ENCODE peak calls at places on chromosomes 11 and 22, in ten cellular contexts. I is activated T-cell treated with anti-CD3 and anti-CD28 coated beads for 1 hour; U is NCI-H2081; D is activated naive CD4-positive, alpha-beta T cell treated with anti-CD3 and anti-CD28 coated beads, Interleukin-2, amount 50 U/mL, for 72 hours; C is mucosa of gallbladder; W is effector memory CD4-positive, alpha-beta T cell; A is NCI-H748 treated with DMSO at 0.1 percent for 48 hours; J is HEK293T; R is stimulated activated CD8-positive, alpha-beta memory T cell treated with anti-CD3 and anti-CD28 coated beads, Interleukin-15, amount 100 ng/mL, for 1 hour; V is GM12865. T is an unnamed sample.

GRCh38 chr22:48366056-48366455 is 1461.6 kb downstream of the BRD1 start:
- DNase-seq in J (no peak), U (no peak), C (no peak), D (no peak), I (no peak), W (no peak), V (no peak), A (no peak), R (no peak), T (no peak)

GRCh38 chr11:12410006-12410728 is 32.8 kb downstream of the PARVA start:
- DNase-seq in I (no peak), A (no peak), J (no peak), R (no peak), D (no peak), U (no peak), C (no peak), V (no peak), W (no peak), T (peak; percentile 15)

GRCh38 chr11:114988644-114989043 is 310.3 kb downstream of the NXPE2 start:
- DNase-seq in I (no peak), U (no peak), R (no peak), V (no peak), C (no peak), A (no peak), D (no peak), W (no peak), J (no peak), T (no peak)

GRCh38 chr11:65316979-65317786 is 2.5 kb downstream of the CDC42EP2 start:
- DNase-seq in V (no peak), A (no peak), W (no peak), D (no peak), J (no peak), U (peak; percentile 9), R (no peak), I (no peak), C (peak; percentile 83), T (peak; percentile 62)

GRCh38 chr11:64356498-64357411 is 2.2 kb upstream of the RPS6KA4 start:
- DNase-seq in R (no peak), I (no peak), D (peak; percentile 75), U (no peak), A (peak; percentile 23), J (peak; percentile 80), C (no peak), V (peak; percentile 52), W (no peak), T (no peak)

GRCh38 chr11:119419834-119420492 is 3.0 kb downstream of the THY1 start:
- DNase-seq in I (no peak), A (no peak), V (no peak), U (no peak), D (no peak), R (no peak), C (no peak), W (no peak), J (no peak), T (no peak)

GRCh38 chr11:134637091-134638015 is 225.3 kb upstream of the B3GAT1 start:
- DNase-seq in U (no peak), W (no peak), D (no peak), C (no peak), I (no peak), J (no peak), V (peak; percentile 16), A (no peak), R (no peak), T (no peak)

GRCh38 chr11:64382586-64382985 is 23.6 kb downstream of the RPS6KA4 start:
- DNase-seq in C (no peak), R (no peak), V (no peak), I (no peak), W (no peak), D (no peak), A (no peak), U (no peak), J (no peak), T (no peak)

GRCh38 chr22:46537221-46537945 is at the start of gene CELSR1:
- DNase-seq in R (no peak), I (no peak), A (peak; percentile 38), V (no peak), W (no peak), D (peak; percentile 24), J (peak; percentile 76), C (no peak), U (no peak), T (peak; percentile 68)

GRCh38 chr11:126585388-126586302 is 230.2 kb downstream of the ST3GAL4 start:
- DNase-seq in A (peak; percentile 85), V (no peak), W (no peak), I (no peak), C (peak; percentile 77), U (peak; percentile 81), R (no peak), D (no peak), J (peak; percentile 60), T (peak; percentile 75)

GRCh38 chr11:70367071-70367470 is 31.3 kb upstream of the CTTN start:
- DNase-seq in A (no peak), C (no peak), R (no peak), W (no peak), J (no peak), D (no peak), V (no peak), U (no peak), I (no peak), T (peak; percentile 22)

GRCh38 chr11:79415411-79415810 is 25.4 kb downstream of the TENM4 start:
- DNase-seq in R (no peak), V (no peak), I (no peak), D (no peak), J (no peak), W (no peak), U (no peak), A (no peak), C (no peak), T (no peak)

GRCh38 chr22:49968313-49968830 is 7.8 kb downstream of the PIM3 start:
- DNase-seq in J (no peak), C (peak; percentile 11), W (no peak), V (no peak), R (no peak), U (no peak), I (no peak), A (no peak), D (peak; percentile 15), T (no peak)

GRCh38 chr11:6022954-6023353 is 7.6 kb downstream of the OR56A1 start:
- DNase-seq in I (no peak), A (peak; percentile 36), C (peak; percentile 19), U (peak; percentile 11), V (peak; percentile 49), W (no peak), R (no peak), D (no peak), J (peak; percentile 23), T (peak; percentile 51)